ENCODE peak calls at places on chromosomes 4 and X, in ten cellular contexts. One of them, this sample, is unnamed.

GRCh38 chr4:145580906-145581305 is 38.3 kb upstream of the MMAA start:
- DNase-seq in A673: no peak
- DNase-seq in DND-41: no peak
- DNase-seq in CD8-positive, alpha-beta T cell: no peak
- DNase-seq in tibial nerve: no peak
- DNase-seq in mammary epithelial cell: no peak
- DNase-seq in left ventricle myocardium inferior: no peak
- DNase-seq in PC-9: no peak
- DNase-seq in heart left ventricle: no peak
- DNase-seq in HL-60: no peak
- DNase-seq in this sample: no peak

GRCh38 chr4:48360285-48360965 is 19.1 kb downstream of the SLAIN2 start:
- DNase-seq in A673: peak
- DNase-seq in DND-41: no peak
- DNase-seq in CD8-positive, alpha-beta T cell: no peak
- DNase-seq in tibial nerve: no peak
- DNase-seq in mammary epithelial cell: peak
- DNase-seq in left ventricle myocardium inferior: no peak
- DNase-seq in PC-9: no peak
- DNase-seq in heart left ventricle: no peak
- DNase-seq in HL-60: no peak
- DNase-seq in this sample: no peak

GRCh38 chrX:1261285-1261684 is 7.3 kb upstream of the CSF2RA start:
- DNase-seq in A673: no peak
- DNase-seq in DND-41: no peak
- DNase-seq in CD8-positive, alpha-beta T cell: no peak
- DNase-seq in tibial nerve: no peak
- DNase-seq in mammary epithelial cell: no peak
- DNase-seq in left ventricle myocardium inferior: no peak
- DNase-seq in PC-9: no peak
- DNase-seq in heart left ventricle: no peak
- DNase-seq in HL-60: no peak
- DNase-seq in this sample: no peak

GRCh38 chr4:26780524-26780923 is 80.1 kb upstream of the STIM2 start:
- DNase-seq in A673: peak
- DNase-seq in DND-41: no peak
- DNase-seq in CD8-positive, alpha-beta T cell: no peak
- DNase-seq in tibial nerve: no peak
- DNase-seq in mammary epithelial cell: peak
- DNase-seq in left ventricle myocardium inferior: no peak
- DNase-seq in PC-9: no peak
- DNase-seq in heart left ventricle: no peak
- DNase-seq in HL-60: peak
- DNase-seq in this sample: no peak

GRCh38 chr4:151031831-151032605 is 16.9 kb upstream of the LRBA start:
- DNase-seq in A673: no peak
- DNase-seq in DND-41: no peak
- DNase-seq in CD8-positive, alpha-beta T cell: no peak
- DNase-seq in tibial nerve: no peak
- DNase-seq in mammary epithelial cell: peak
- DNase-seq in left ventricle myocardium inferior: no peak
- DNase-seq in PC-9: no peak
- DNase-seq in heart left ventricle: no peak
- DNase-seq in HL-60: no peak
- DNase-seq in this sample: no peak

GRCh38 chr4:103786014-103786413 is 66.2 kb upstream of the TACR3 start:
- DNase-seq in A673: peak
- DNase-seq in DND-41: no peak
- DNase-seq in CD8-positive, alpha-beta T cell: no peak
- DNase-seq in tibial nerve: no peak
- DNase-seq in mammary epithelial cell: peak
- DNase-seq in left ventricle myocardium inferior: no peak
- DNase-seq in PC-9: peak
- DNase-seq in heart left ventricle: no peak
- DNase-seq in HL-60: peak
- DNase-seq in this sample: no peak

GRCh38 chr4:141347738-141348524 is 127.2 kb downstream of the ZNF330 start:
- DNase-seq in A673: no peak
- DNase-seq in DND-41: no peak
- DNase-seq in CD8-positive, alpha-beta T cell: no peak
- DNase-seq in tibial nerve: no peak
- DNase-seq in mammary epithelial cell: peak
- DNase-seq in left ventricle myocardium inferior: no peak
- DNase-seq in PC-9: no peak
- DNase-seq in heart left ventricle: no peak
- DNase-seq in HL-60: peak
- DNase-seq in this sample: no peak

GRCh38 chr4:181637186-181638105 is 605.8 kb upstream of the TENM3 start:
- DNase-seq in A673: no peak
- DNase-seq in DND-41: no peak
- DNase-seq in CD8-positive, alpha-beta T cell: no peak
- DNase-seq in tibial nerve: no peak
- DNase-seq in mammary epithelial cell: no peak
- DNase-seq in left ventricle myocardium inferior: no peak
- DNase-seq in PC-9: no peak
- DNase-seq in heart left ventricle: no peak
- DNase-seq in HL-60: no peak
- DNase-seq in this sample: no peak

GRCh38 chr4:69760455-69760854 is at the start of gene SULT1B1:
- DNase-seq in A673: peak
- DNase-seq in DND-41: peak
- DNase-seq in CD8-positive, alpha-beta T cell: peak
- DNase-seq in tibial nerve: no peak
- DNase-seq in mammary epithelial cell: peak
- DNase-seq in left ventricle myocardium inferior: peak
- DNase-seq in PC-9: no peak
- DNase-seq in heart left ventricle: no peak
- DNase-seq in HL-60: peak
- DNase-seq in this sample: no peak

GRCh38 chr4:52051213-52051614 is at the start of gene SPATA18:
- DNase-seq in A673: no peak
- DNase-seq in DND-41: no peak
- DNase-seq in CD8-positive, alpha-beta T cell: no peak
- DNase-seq in tibial nerve: no peak
- DNase-seq in mammary epithelial cell: peak
- DNase-seq in left ventricle myocardium inferior: peak
- DNase-seq in PC-9: no peak
- DNase-seq in heart left ventricle: peak
- DNase-seq in HL-60: no peak
- DNase-seq in this sample: no peak

GRCh38 chrX:19566359-19567141 is 51.2 kb upstream of the MAP3K15 start:
- DNase-seq in A673: no peak
- DNase-seq in DND-41: peak
- DNase-seq in CD8-positive, alpha-beta T cell: no peak
- DNase-seq in tibial nerve: no peak
- DNase-seq in mammary epithelial cell: no peak
- DNase-seq in left ventricle myocardium inferior: no peak
- DNase-seq in PC-9: no peak
- DNase-seq in heart left ventricle: no peak
- DNase-seq in HL-60: peak
- DNase-seq in this sample: no peak

GRCh38 chr4:3291411-3291968 is 1.3 kb upstream of the RGS12 start:
- DNase-seq in A673: no peak
- DNase-seq in DND-41: peak
- DNase-seq in CD8-positive, alpha-beta T cell: no peak
- DNase-seq in tibial nerve: no peak
- DNase-seq in mammary epithelial cell: peak
- DNase-seq in left ventricle myocardium inferior: no peak
- DNase-seq in PC-9: peak
- DNase-seq in heart left ventricle: no peak
- DNase-seq in HL-60: no peak
- DNase-seq in this sample: peak

GRCh38 chrX:9420513-9420912 is 44.3 kb upstream of the TBL1X start:
- DNase-seq in A673: peak
- DNase-seq in DND-41: peak
- DNase-seq in CD8-positive, alpha-beta T cell: no peak
- DNase-seq in tibial nerve: no peak
- DNase-seq in mammary epithelial cell: no peak
- DNase-seq in left ventricle myocardium inferior: no peak
- DNase-seq in PC-9: no peak
- DNase-seq in heart left ventricle: no peak
- DNase-seq in HL-60: no peak
- DNase-seq in this sample: no peak

GRCh38 chr4:121792966-121793365 is 8.2 kb upstream of the EXOSC9 start:
- DNase-seq in A673: no peak
- DNase-seq in DND-41: no peak
- DNase-seq in CD8-positive, alpha-beta T cell: no peak
- DNase-seq in tibial nerve: no peak
- DNase-seq in mammary epithelial cell: peak
- DNase-seq in left ventricle myocardium inferior: no peak
- DNase-seq in PC-9: no peak
- DNase-seq in heart left ventricle: no peak
- DNase-seq in HL-60: no peak
- DNase-seq in this sample: no peak

GRCh38 chr4:40842725-40843401 is 93.1 kb downstream of the NSUN7 start:
- DNase-seq in A673: no peak
- DNase-seq in DND-41: no peak
- DNase-seq in CD8-positive, alpha-beta T cell: no peak
- DNase-seq in tibial nerve: no peak
- DNase-seq in mammary epithelial cell: no peak
- DNase-seq in left ventricle myocardium inferior: no peak
- DNase-seq in PC-9: no peak
- DNase-seq in heart left ventricle: no peak
- DNase-seq in HL-60: no peak
- DNase-seq in this sample: no peak

GRCh38 chr4:169940460-169940859 is 85.7 kb downstream of the MFAP3L start:
- DNase-seq in A673: no peak
- DNase-seq in DND-41: no peak
- DNase-seq in CD8-positive, alpha-beta T cell: no peak
- DNase-seq in tibial nerve: no peak
- DNase-seq in mammary epithelial cell: no peak
- DNase-seq in left ventricle myocardium inferior: no peak
- DNase-seq in PC-9: peak
- DNase-seq in heart left ventricle: no peak
- DNase-seq in HL-60: no peak
- DNase-seq in this sample: no peak

GRCh38 chr4:11842620-11843263 is 414.0 kb upstream of the HS3ST1 start:
- DNase-seq in A673: no peak
- DNase-seq in DND-41: no peak
- DNase-seq in CD8-positive, alpha-beta T cell: no peak
- DNase-seq in tibial nerve: no peak
- DNase-seq in mammary epithelial cell: no peak
- DNase-seq in left ventricle myocardium inferior: no peak
- DNase-seq in PC-9: no peak
- DNase-seq in heart left ventricle: no peak
- DNase-seq in HL-60: no peak
- DNase-seq in this sample: no peak

GRCh38 chr4:13535708-13536361 is 8.5 kb downstream of the NKX3-2 start:
- DNase-seq in A673: no peak
- DNase-seq in DND-41: no peak
- DNase-seq in CD8-positive, alpha-beta T cell: no peak
- DNase-seq in tibial nerve: no peak
- DNase-seq in mammary epithelial cell: no peak
- DNase-seq in left ventricle myocardium inferior: no peak
- DNase-seq in PC-9: no peak
- DNase-seq in heart left ventricle: no peak
- DNase-seq in HL-60: no peak
- DNase-seq in this sample: no peak
- TF ChIP-seq CTCF in A673: no peak
- TF ChIP-seq CTCF in DND-41: no peak
- TF ChIP-seq CTCF in CD8-positive, alpha-beta T cell: no peak
- TF ChIP-seq CTCF in tibial nerve: no peak
- TF ChIP-seq CTCF in mammary epithelial cell: no peak
- TF ChIP-seq CTCF in left ventricle myocardium inferior: no peak
- TF ChIP-seq CTCF in PC-9: no peak
- TF ChIP-seq CTCF in heart left ventricle: no peak
- TF ChIP-seq CTCF in HL-60: no peak
- TF ChIP-seq CTCF in this sample: no peak

GRCh38 chrX:24426340-24426913 is 38.7 kb upstream of the PDK3 start:
- DNase-seq in A673: peak
- DNase-seq in DND-41: no peak
- DNase-seq in CD8-positive, alpha-beta T cell: no peak
- DNase-seq in tibial nerve: no peak
- DNase-seq in mammary epithelial cell: peak
- DNase-seq in left ventricle myocardium inferior: no peak
- DNase-seq in PC-9: no peak
- DNase-seq in heart left ventricle: no peak
- DNase-seq in HL-60: no peak
- DNase-seq in this sample: no peak
- H3K27ac ChIP-seq in A673: no peak
- H3K27ac ChIP-seq in DND-41: no peak
- H3K27ac ChIP-seq in CD8-positive, alpha-beta T cell: no peak
- H3K27ac ChIP-seq in tibial nerve: no peak
- H3K27ac ChIP-seq in mammary epithelial cell: peak
- H3K27ac ChIP-seq in left ventricle myocardium inferior: no peak
- H3K27ac ChIP-seq in PC-9: no peak
- H3K27ac ChIP-seq in heart left ventricle: peak
- H3K27ac ChIP-seq in HL-60: no peak
- H3K27ac ChIP-seq in this sample: no peak

DNA sequence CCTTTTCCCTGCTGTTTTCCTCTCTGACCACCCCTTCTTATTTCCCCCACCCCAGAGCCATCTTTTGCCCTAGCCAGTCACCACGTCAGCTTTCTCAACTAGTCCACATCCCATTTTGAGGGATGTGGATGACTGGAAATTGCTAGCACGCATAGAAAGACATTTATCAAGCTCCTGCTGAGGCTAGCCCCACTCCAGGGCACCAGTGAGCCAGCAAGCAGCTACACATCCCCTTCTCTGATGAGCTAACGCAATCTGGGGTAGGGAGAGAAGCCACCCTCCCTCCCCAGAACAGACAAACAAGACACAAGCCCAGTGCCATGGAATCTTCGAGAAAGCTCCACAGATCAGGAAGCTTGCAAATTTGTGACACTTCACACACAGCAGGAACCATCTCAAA is 1.2 kb downstream of the GABRE start:
- DNase-seq in A673: no peak
- DNase-seq in DND-41: no peak
- DNase-seq in CD8-positive, alpha-beta T cell: no peak
- DNase-seq in tibial nerve: no peak
- DNase-seq in mammary epithelial cell: no peak
- DNase-seq in left ventricle myocardium inferior: no peak
- DNase-seq in PC-9: no peak
- DNase-seq in heart left ventricle: no peak
- DNase-seq in HL-60: no peak
- DNase-seq in this sample: no peak
- H3K4me3 ChIP-seq in A673: no peak
- H3K4me3 ChIP-seq in DND-41: no peak
- H3K4me3 ChIP-seq in CD8-positive, alpha-beta T cell: no peak
- H3K4me3 ChIP-seq in tibial nerve: peak
- H3K4me3 ChIP-seq in mammary epithelial cell: peak
- H3K4me3 ChIP-seq in left ventricle myocardium inferior: peak
- H3K4me3 ChIP-seq in PC-9: peak
- H3K4me3 ChIP-seq in heart left ventricle: peak
- H3K4me3 ChIP-seq in HL-60: no peak
- H3K4me3 ChIP-seq in this sample: peak

DNA sequence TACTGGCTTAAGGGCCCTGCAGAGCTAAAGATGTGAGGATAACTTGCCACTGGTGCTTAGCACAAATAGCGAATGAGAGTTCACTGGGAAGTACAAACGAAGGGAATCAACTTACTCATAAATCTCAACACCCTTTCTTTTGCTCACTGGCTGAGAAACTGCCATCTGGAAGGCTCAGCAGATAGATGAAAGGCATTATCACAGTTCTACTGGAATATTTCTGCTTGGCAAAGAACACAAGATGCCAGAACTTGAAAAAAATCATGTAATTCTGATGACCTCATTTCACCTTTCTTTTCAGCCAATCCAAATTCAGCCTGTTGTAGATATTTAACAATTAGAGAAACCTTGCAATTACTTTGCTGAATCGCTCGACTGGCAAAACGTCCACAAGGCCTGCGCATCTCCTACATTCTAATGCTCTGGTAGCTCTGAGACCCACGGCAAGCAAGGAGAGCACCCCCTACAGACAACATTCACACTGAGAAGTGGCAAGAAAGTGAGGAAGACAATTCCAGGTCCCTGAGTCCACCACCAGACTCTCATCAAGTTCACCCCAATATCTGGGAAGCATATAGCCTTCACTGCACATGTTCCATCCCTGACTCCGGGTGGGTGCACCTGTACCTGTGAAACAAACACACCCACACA is 27.5 kb downstream of the TSPAN5 start:
- DNase-seq in A673: peak
- DNase-seq in DND-41: no peak
- DNase-seq in CD8-positive, alpha-beta T cell: no peak
- DNase-seq in tibial nerve: no peak
- DNase-seq in mammary epithelial cell: no peak
- DNase-seq in left ventricle myocardium inferior: no peak
- DNase-seq in PC-9: no peak
- DNase-seq in heart left ventricle: no peak
- DNase-seq in HL-60: no peak
- DNase-seq in this sample: no peak
- TF ChIP-seq CTCF in A673: peak
- TF ChIP-seq CTCF in DND-41: no peak
- TF ChIP-seq CTCF in CD8-positive, alpha-beta T cell: no peak
- TF ChIP-seq CTCF in tibial nerve: no peak
- TF ChIP-seq CTCF in mammary epithelial cell: no peak
- TF ChIP-seq CTCF in left ventricle myocardium inferior: no peak
- TF ChIP-seq CTCF in PC-9: no peak
- TF ChIP-seq CTCF in heart left ventricle: no peak
- TF ChIP-seq CTCF in HL-60: no peak
- TF ChIP-seq CTCF in this sample: no peak

This sample was measured in lung.